ENCODE peak calls at places on chromosomes 7 and 10, in four cellular contexts. R is SK-N-SH, W is HCT116, X is GM12878. Q is an unnamed sample.

GRCh38 chr10:33798754-33799153 is 464.3 kb upstream of the NRP1 start:
- DNase-seq in R (no peak), X (no peak), W (no peak), Q (no peak)

GRCh38 chr7:54729096-54729495 is 29.9 kb downstream of the SEC61G start:
- DNase-seq in W (no peak), X (no peak), R (no peak), Q (no peak)

GRCh38 chr10:71705582-71705981 is 14.0 kb downstream of the C10orf105 start:
- DNase-seq in X (no peak), R (no peak), W (no peak), Q (no peak)

GRCh38 chr10:23694446-23694920 is 255.6 kb downstream of the OTUD1 start:
- DNase-seq in W (no peak), R (peak), X (no peak), Q (no peak)

GRCh38 chr7:77258014-77258413 is 58.4 kb upstream of the FGL2 start:
- DNase-seq in R (peak), W (no peak), X (no peak), Q (no peak)

GRCh38 chr10:88598060-88598459 is 11.5 kb downstream of the LIPJ start:
- DNase-seq in X (peak), R (no peak), W (no peak), Q (no peak)

GRCh38 chr10:25231751-25232150 is 57.0 kb downstream of the GPR158 start:
- DNase-seq in X (no peak), W (no peak), R (no peak), Q (no peak)

GRCh38 chr7:44709011-44709915 is 39.4 kb upstream of the ZMIZ2 start:
- DNase-seq in X (no peak), R (peak), W (no peak), Q (peak)

GRCh38 chr7:36088966-36089365 is 64.1 kb upstream of the EEPD1 start:
- DNase-seq in W (no peak), X (no peak), R (no peak), Q (no peak)

GRCh38 chr10:78335691-78336401 is 302.2 kb downstream of the RPS24 start:
- DNase-seq in W (no peak), R (peak), X (no peak), Q (no peak)

GRCh38 chr7:25947669-25948516 is 204.1 kb upstream of the NFE2L3 start:
- DNase-seq in R (no peak), W (no peak), X (peak), Q (no peak)

GRCh38 chr7:13098161-13098560 is 410.7 kb downstream of the ARL4A start:
- DNase-seq in R (no peak), W (no peak), X (no peak), Q (no peak)

GRCh38 chr7:55486991-55487390 is 85.3 kb downstream of the VOPP1 start:
- DNase-seq in W (no peak), R (no peak), X (no peak), Q (no peak)

GRCh38 chr7:7216279-7216678 is 33.9 kb downstream of the C1GALT1 start:
- DNase-seq in X (no peak), R (no peak), W (no peak), Q (no peak)

GRCh38 chr7:23205861-23206510 is 24.1 kb downstream of the NUP42 start:
- DNase-seq in R (peak), W (no peak), X (no peak), Q (no peak)

GRCh38 chr10:128734161-128734560 is 607.9 kb upstream of the MKI67 start:
- DNase-seq in X (no peak), R (no peak), W (no peak), Q (no peak)

GRCh38 chr7:70673833-70674232 is 458.1 kb upstream of the GALNT17 start:
- DNase-seq in R (peak), X (no peak), W (no peak), Q (no peak)

GRCh38 chr10:33594475-33594874 is 260.0 kb upstream of the NRP1 start:
- DNase-seq in X (no peak), R (no peak), W (no peak), Q (no peak)

GRCh38 chr7:1246170-1246870 is 13.6 kb downstream of the UNCX start:
- DNase-seq in W (no peak), R (no peak), X (no peak), Q (no peak)

GRCh38 chr7:103967401-103967800 is 22.1 kb downstream of the RELN start:
- DNase-seq in W (no peak), R (no peak), X (no peak), Q (no peak)

GRCh38 chr7:132751282-132751647 is 175.0 kb upstream of the PLXNA4 start:
- DNase-seq in X (no peak), W (no peak), R (no peak), Q (no peak)

GRCh38 chr10:75233444-75234016 is 2.2 kb downstream of the COMTD1 start:
- DNase-seq in W (no peak), R (peak), X (no peak), Q (no peak)

GRCh38 chr7:100781255-100781654 is 46.1 kb downstream of the EPHB4 start:
- DNase-seq in W (no peak), X (no peak), R (peak), Q (no peak)

GRCh38 chr10:24209421-24209770 is 458 bp downstream of the KIAA1217 start:
- DNase-seq in W (no peak), R (peak), X (no peak), Q (no peak)

GRCh38 chr10:123132576-123133477 is 2.9 kb upstream of the HMX3 start:
- DNase-seq in X (peak), W (peak), R (peak), Q (peak)

DNA sequence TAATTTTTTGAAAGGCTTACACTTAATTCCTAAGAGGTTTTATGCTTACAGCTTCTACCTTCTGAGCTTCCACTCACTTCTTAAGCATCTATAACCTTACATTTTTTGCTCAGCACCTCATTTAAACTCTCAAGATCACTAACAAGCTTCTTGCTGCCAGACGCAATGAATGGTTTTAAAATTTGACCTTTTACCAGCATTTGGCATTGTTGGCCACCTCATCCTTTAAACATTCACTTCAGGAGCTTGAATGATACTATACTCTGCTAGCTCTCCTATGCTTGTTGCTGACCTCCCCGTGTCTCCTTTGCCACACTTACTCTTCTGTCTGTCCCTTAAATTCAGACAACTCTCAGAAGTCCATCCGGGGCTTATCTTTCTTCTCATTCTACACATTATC is 37.7 kb upstream of the ODAD2 start:
- DNase-seq in X (no peak), R (no peak), W (no peak), Q (no peak)
- TF ChIP-seq SIN3A in X (no peak), R (no peak), W (no peak), Q (no peak)

GRCh38 chr7:34673066-34673465 is 15.0 kb downstream of the NPSR1 start:
- DNase-seq in X (no peak), W (no peak), R (no peak), Q (no peak)

GRCh38 chr7:34677491-34677890 is 19.5 kb downstream of the NPSR1 start:
- DNase-seq in W (no peak), X (no peak), R (no peak), Q (no peak)

GRCh38 chr7:34675749-34676374 is 17.8 kb downstream of the NPSR1 start:
- DNase-seq in W (peak), R (peak), X (peak), Q (peak)

GRCh38 chr7:34672430-34672829 is 14.4 kb downstream of the NPSR1 start:
- DNase-seq in X (no peak), W (no peak), R (no peak), Q (no peak)
- TF ChIP-seq SIN3A in X (no peak), W (no peak), R (no peak), Q (no peak)

GRCh38 chr7:98922392-98923107 is 44.2 kb downstream of the TRRAP start:
- DNase-seq in W (no peak), X (no peak), R (no peak), Q (no peak)

GRCh38 chr7:98921608-98922372 is 43.5 kb downstream of the TRRAP start:
- DNase-seq in R (no peak), X (no peak), W (no peak), Q (no peak)

GRCh38 chr7:98927125-98927524 is 48.8 kb downstream of the TRRAP start:
- DNase-seq in W (no peak), R (no peak), X (no peak), Q (no peak)

DNA sequence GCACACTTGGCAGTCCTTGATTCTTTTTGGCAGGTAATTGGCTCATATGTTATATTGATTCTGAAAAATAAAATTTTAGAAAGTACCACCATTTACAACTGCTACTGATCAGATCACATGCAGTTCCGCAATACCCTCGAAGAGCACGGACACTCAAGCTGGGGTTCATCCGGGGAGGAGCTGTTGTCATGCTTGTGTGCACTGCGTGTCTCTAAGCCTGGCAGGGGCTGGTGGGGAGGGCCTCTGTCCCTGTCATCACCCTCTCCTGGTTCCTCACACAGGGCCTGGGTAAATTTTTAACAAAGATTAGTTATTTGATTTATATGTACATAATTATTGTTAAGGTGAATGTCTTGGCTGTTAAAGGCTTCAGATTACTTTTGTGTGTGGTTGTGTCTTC is 45.2 kb downstream of the TRRAP start:
- DNase-seq in W (no peak), X (no peak), R (no peak), Q (no peak)
- TF ChIP-seq SIN3A in W (no peak), X (no peak), R (no peak), Q (no peak)

DNA sequence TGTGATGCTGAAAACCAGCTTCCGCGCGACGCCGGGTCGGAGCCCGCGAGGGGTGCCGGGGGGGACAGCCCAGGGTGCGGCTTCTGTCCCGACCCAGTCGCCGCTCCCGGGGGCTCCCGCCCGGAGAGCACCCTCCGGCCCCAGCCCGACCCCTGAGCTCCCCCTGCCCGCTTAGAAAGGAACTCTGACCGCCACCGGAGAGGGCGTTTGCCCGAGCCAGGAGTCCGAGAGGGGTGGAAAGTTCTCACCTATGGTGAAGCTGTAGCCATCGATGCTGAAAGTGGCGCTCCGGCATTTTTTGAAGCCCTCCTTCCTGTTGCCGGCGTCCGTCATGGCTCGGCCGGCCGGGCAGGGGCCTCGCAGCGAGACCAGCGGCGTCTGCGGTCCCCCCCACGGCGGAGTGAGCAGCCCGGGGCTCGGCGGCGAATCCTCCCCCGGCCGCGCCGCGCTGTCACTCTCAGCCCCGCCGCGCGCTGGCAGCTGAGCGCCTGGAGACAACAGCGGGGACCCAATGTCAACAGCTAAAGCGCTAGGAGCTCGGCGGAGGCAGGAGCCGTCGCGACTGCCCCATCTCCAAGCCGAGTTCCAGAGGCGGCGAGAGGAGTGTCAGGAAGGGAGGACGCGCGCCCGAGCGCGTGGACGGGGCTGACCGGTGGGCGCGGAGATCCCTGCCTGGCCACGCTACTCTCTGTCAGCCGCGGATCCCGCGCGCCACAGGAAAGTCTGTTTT is 191.6 kb downstream of the LSM5 start:
- DNase-seq in W (no peak), R (peak), X (no peak), Q (no peak)
- TF ChIP-seq SIN3A in W (no peak), R (no peak), X (no peak), Q (no peak)

GRCh38 chr10:85916999-85917573 is 449.5 kb downstream of the GRID1 start:
- DNase-seq in W (no peak), X (no peak), R (peak), Q (no peak)
- TF ChIP-seq SIN3A in W (no peak), X (no peak), R (no peak), Q (no peak)

GRCh38 chr7:133857376-133858119 is 269.6 kb upstream of the LRGUK start:
- DNase-seq in W (no peak), X (no peak), R (no peak), Q (no peak)

GRCh38 chr7:133860628-133861135 is 266.5 kb upstream of the LRGUK start:
- DNase-seq in W (no peak), X (no peak), R (no peak), Q (no peak)

GRCh38 chr7:133859871-133860427 is 267.2 kb upstream of the LRGUK start:
- DNase-seq in X (no peak), R (no peak), W (no peak), Q (no peak)

GRCh38 chr7:133858311-133858710 is 268.8 kb upstream of the LRGUK start:
- DNase-seq in W (no peak), X (no peak), R (no peak), Q (no peak)

DNA sequence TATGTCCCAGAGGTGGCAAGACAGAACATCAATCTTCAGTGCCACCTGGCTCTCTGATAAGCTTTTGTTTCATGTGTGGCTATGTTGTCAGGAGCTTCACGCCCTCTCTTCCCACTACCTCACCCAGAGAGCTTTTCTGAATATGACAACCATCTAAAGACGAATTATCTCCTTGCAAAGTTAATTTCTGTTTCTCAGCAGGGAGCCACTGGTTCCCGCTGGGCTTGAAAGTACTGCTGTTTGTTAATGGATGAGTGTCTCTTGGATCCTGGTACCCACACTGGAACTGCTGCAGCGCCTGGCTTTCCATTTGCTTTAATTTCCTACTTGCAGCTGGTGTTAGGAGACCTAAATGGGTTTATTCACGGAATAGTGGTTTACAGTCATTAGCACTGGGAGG is 267.9 kb upstream of the LRGUK start:
- DNase-seq in X (no peak), R (no peak), W (no peak), Q (no peak)
- TF ChIP-seq SIN3A in X (no peak), R (no peak), W (no peak), Q (no peak)

GRCh38 chr10:47336387-47337134 is 11.6 kb upstream of the RBP3 start:
- DNase-seq in W (no peak), R (no peak), X (no peak), Q (peak)

GRCh38 chr10:47339186-47339735 is 8.9 kb upstream of the RBP3 start:
- DNase-seq in R (no peak), X (no peak), W (no peak), Q (no peak)

GRCh38 chr10:47339759-47340612 is 8.2 kb upstream of the RBP3 start:
- DNase-seq in X (no peak), R (no peak), W (no peak), Q (no peak)

GRCh38 chr10:47337243-47337642 is 10.9 kb upstream of the RBP3 start:
- DNase-seq in R (no peak), X (no peak), W (no peak), Q (no peak)

DNA sequence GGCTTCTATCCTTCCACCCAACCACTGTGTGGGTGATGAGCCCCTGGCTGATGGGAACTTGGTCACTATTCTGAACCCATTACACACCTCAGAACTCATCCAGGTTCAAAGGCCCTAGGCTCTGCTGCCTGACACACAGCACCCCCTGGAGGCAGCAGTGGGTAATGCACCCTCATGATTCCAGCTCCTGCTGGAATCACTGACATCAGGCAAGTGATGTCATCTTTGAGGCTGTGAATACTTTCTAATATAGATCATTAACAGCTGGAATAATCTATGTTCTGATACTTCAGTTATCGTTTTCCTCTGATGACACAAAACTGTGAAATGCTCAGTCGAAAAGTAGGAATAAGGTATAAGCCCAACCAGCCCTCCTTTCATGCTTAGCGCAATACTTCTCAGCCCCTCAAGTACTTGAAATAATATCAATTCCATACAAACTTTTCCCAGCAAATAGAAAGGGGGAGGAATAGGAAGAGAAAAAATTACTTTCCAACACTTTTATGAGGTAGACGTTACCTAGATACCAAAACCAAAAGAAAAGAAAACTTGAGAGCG is 7.5 kb upstream of the RBP3 start:
- DNase-seq in W (peak), X (peak), R (peak), Q (peak)
- TF ChIP-seq SIN3A in W (no peak), X (no peak), R (no peak), Q (no peak)

DNA sequence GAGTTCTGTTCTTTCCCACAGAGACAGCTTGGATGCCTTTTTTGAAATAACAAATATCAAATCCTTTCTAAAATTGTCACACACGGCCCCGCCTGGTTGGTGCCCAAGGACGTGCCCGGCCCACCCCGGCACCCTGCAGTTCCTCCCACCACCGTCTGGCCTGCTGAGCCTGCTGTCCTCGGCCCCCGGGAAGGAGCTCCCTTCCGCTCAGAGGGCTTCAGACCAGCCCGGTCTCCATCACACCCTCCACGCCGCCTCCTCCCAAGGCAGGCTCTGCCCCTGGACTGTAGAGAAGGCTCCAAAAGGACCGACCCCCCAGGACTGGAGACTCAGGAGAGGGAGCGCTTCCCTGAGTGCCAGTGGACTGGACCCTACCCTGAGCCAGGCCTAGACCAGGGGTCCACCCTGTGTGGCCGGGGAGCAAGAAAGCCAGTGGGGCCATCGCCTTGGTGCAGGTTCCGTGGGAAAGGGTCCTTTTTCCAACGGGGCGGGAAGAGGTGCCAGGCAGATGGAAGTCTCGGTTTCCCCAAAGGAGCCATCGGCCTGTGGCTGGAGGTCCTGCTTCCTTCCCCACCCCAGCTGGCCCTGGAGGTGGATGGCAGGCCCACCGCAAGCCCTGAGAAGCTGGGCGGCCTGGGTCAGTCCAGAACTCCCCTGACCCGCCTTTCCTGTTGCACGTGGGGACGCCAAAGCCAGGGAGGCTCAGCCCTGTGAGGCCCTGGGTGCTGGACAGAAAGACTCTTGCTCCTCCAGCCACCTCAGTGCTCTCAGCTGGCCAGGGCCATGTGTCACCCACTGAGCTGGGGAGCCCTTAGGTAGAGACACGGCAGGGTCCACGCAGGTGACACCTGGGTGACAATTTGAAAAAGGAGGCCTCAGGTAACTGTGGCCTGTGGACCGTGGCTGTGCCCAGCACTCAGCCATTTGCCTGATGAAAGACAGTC is 69.8 kb downstream of the PWWP2B start:
- DNase-seq in R (no peak), W (no peak), X (no peak), Q (no peak)
- TF ChIP-seq SIN3A in R (no peak), W (no peak), X (no peak), Q (no peak)

Q was measured in K562.